ENCODE peak calls at places on chromosomes 12 and 14, in four cellular contexts. W, T, Q and I are unnamed samples.

GRCh38 chr12:51922762-51923505 is 15.6 kb downstream of the ACVRL1 start:
- DNase-seq in T (no peak), W (no peak), Q (peak; percentile 87), I (no peak)

GRCh38 chr14:22664261-22664660 is 20.1 kb upstream of the OR6J1 start:
- DNase-seq in W (no peak), Q (no peak), T (no peak), I (no peak)

GRCh38 chr12:6607751-6608591 is 792 bp upstream of the CHD4 start:
- DNase-seq in W (no peak), T (peak; percentile 51), Q (no peak), I (peak; percentile 53)

GRCh38 chr12:10735428-10735827 is 12.3 kb upstream of the YBX3 start:
- DNase-seq in Q (no peak), T (no peak), W (no peak), I (no peak)

GRCh38 chr12:121190523-121191031 is 19.4 kb upstream of the P2RX4 start:
- DNase-seq in W (no peak), Q (peak; percentile 79), T (no peak), I (no peak)

GRCh38 chr12:79687711-79688270 is 3.0 kb downstream of the PAWR start:
- DNase-seq in Q (no peak), W (no peak), T (no peak), I (no peak)

GRCh38 chr14:31389947-31390346 is 30.4 kb downstream of the HEATR5A start:
- DNase-seq in Q (no peak), T (no peak), W (no peak), I (no peak)

GRCh38 chr12:30953946-30954766 is 27.6 kb downstream of the TSPAN11 start:
- DNase-seq in Q (no peak), W (no peak), T (no peak), I (no peak)

GRCh38 chr12:103884316-103884715 is 43.3 kb upstream of the NT5DC3 start:
- DNase-seq in Q (no peak), W (no peak), T (peak; percentile 44), I (peak; percentile 25)

GRCh38 chr12:23640754-23641153 is 308.7 kb downstream of the SOX5 start:
- DNase-seq in T (no peak), Q (no peak), W (no peak), I (no peak)

GRCh38 chr14:32703246-32703645 is 235.4 kb upstream of the NPAS3 start:
- DNase-seq in T (no peak), Q (no peak), W (no peak), I (no peak)

GRCh38 chr12:71666259-71666658 is 2.2 kb downstream of the THAP2 start:
- DNase-seq in Q (no peak), W (no peak), T (no peak), I (no peak)

GRCh38 chr14:67748312-67748711 is 46.6 kb downstream of the RDH12 start:
- DNase-seq in T (no peak), W (no peak), Q (no peak), I (no peak)

GRCh38 chr14:79225815-79226214 is 985.5 kb downstream of the DIO2 start:
- DNase-seq in T (no peak), W (no peak), Q (no peak), I (no peak)

GRCh38 chr12:21831671-21832357 is 57.3 kb upstream of the KCNJ8 start:
- DNase-seq in T (no peak), Q (no peak), W (no peak), I (no peak)

GRCh38 chr14:93137864-93138263 is 22.1 kb upstream of the ITPK1 start:
- DNase-seq in T (no peak), W (no peak), Q (no peak), I (no peak)

GRCh38 chr14:32252030-32252670 is 49.1 kb upstream of the RNU6-8 start:
- DNase-seq in T (peak; percentile 15), W (no peak), Q (no peak), I (peak; percentile 10)

GRCh38 chr14:101496779-101497420 is 64.4 kb upstream of the DIO3 start:
- DNase-seq in Q (peak; percentile 21), W (no peak), T (no peak), I (no peak)

GRCh38 chr14:57692671-57693070 is 173.2 kb downstream of the SLC35F4 start:
- DNase-seq in T (no peak), Q (no peak), W (no peak), I (no peak)

GRCh38 chr14:72970058-72970630 is 43.9 kb downstream of the DCAF4 start:
- DNase-seq in Q (no peak), W (no peak), T (no peak), I (no peak)

GRCh38 chr14:51972566-51972965 is 16.8 kb upstream of the RTRAF start:
- DNase-seq in W (no peak), T (no peak), Q (no peak), I (no peak)

GRCh38 chr12:53060721-53061276 is 10.9 kb downstream of the TNS2 start:
- DNase-seq in Q (no peak), W (no peak), T (no peak), I (no peak)

GRCh38 chr12:115118177-115118724 is 434.3 kb upstream of the TBX3 start:
- DNase-seq in T (no peak), Q (no peak), W (no peak), I (no peak)

GRCh38 chr12:58030566-58031279 is 89.4 kb downstream of the ATP23 start:
- DNase-seq in W (no peak), T (no peak), Q (no peak), I (no peak)

GRCh38 chr12:103928736-103929050 is 1.5 kb upstream of the HSP90B1 start:
- DNase-seq in Q (peak; percentile 76), T (peak; percentile 30), W (peak; percentile 22), I (no peak)

GRCh38 chr14:106841701-106842100 is 1315.3 kb downstream of the TMEM121 start:
- DNase-seq in T (no peak), W (no peak), Q (no peak), I (no peak)

GRCh38 chr12:22459872-22460490 is 84.4 kb downstream of the C2CD5 start:
- DNase-seq in T (no peak), W (no peak), Q (no peak), I (no peak)

GRCh38 chr12:124720687-124721500 is 142.8 kb downstream of the SCARB1 start:
- DNase-seq in Q (peak; percentile 86), W (no peak), T (no peak), I (no peak)

GRCh38 chr14:29788093-29788492 is 139.6 kb downstream of the PRKD1 start:
- DNase-seq in Q (no peak), T (no peak), W (no peak), I (no peak)

GRCh38 chr12:72141381-72141780 is 130.8 kb upstream of the TRHDE start:
- DNase-seq in Q (no peak), W (no peak), T (no peak), I (peak; percentile 8)

GRCh38 chr12:132270516-132270915 is 58.9 kb downstream of the GALNT9 start:
- DNase-seq in W (no peak), T (no peak), Q (no peak), I (no peak)

GRCh38 chr14:34355584-34356266 is 106.3 kb downstream of the SPTSSA start:
- DNase-seq in W (no peak), T (no peak), Q (no peak), I (no peak)

GRCh38 chr12:108888031-108888430 is 8.1 kb downstream of the DAO start:
- DNase-seq in T (no peak), Q (no peak), W (no peak), I (no peak)